ENCODE peak calls at places on chromosome 9, in ten cellular contexts. X is lower lobe of right lung, U is Panc1, V is adrenal gland, D is psoas muscle, J is ovary, Z is neural progenitor cell, W is left ventricle myocardium inferior, I is heart right ventricle, C is dorsolateral prefrontal cortex. B is an unnamed sample. For H3K27me3, the result is how much of the 10 kb centered on the place peaks cover.

GRCh38 chr9:35537898-35538297 is 48.0 kb downstream of the RUSC2 start:
- DNase-seq in D (no peak), Z (peak), U (no peak), W (peak), C (no peak), J (peak), X (no peak), I (peak), V (no peak), B (no peak)

GRCh38 chr9:15353892-15354291 is 46.9 kb upstream of the TTC39B start:
- DNase-seq in D (no peak), X (no peak), I (no peak), U (no peak), Z (no peak), V (no peak), C (no peak), W (no peak), J (no peak), B (no peak)

GRCh38 chr9:36135791-36136276 is 699 bp upstream of the GLIPR2 start:
- DNase-seq in D (no peak), I (no peak), W (no peak), U (no peak), C (no peak), J (peak), Z (no peak), X (no peak), V (no peak), B (no peak)

GRCh38 chr9:114421147-114421546 is 33.4 kb upstream of the AKNA start:
- DNase-seq in W (no peak), U (no peak), Z (no peak), X (no peak), D (no peak), C (no peak), I (no peak), V (no peak), J (no peak), B (no peak)

GRCh38 chr9:113593682-113594281 is 130.3 kb downstream of the RGS3 start:
- DNase-seq in D (peak), C (peak), X (peak), I (peak), J (peak), W (peak), V (peak), U (peak), Z (peak), B (no peak)

GRCh38 chr9:109558718-109559151 is 60.6 kb upstream of the PTPN3 start:
- DNase-seq in D (no peak), I (no peak), V (no peak), U (no peak), Z (no peak), J (no peak), X (no peak), C (no peak), W (no peak), B (no peak)

GRCh38 chr9:17742065-17742464 is 163.2 kb downstream of the SH3GL2 start:
- DNase-seq in D (no peak), C (no peak), U (no peak), V (no peak), Z (peak), J (no peak), X (no peak), I (no peak), W (no peak), B (no peak)

GRCh38 chr9:128669786-128670185 is 13.1 kb upstream of the DYNC2I2 start:
- DNase-seq in Z (no peak), V (no peak), I (no peak), D (no peak), U (no peak), C (no peak), J (no peak), X (no peak), W (no peak), B (no peak)

GRCh38 chr9:132752877-132753592 is 82.8 kb downstream of the GTF3C4 start:
- DNase-seq in Z (peak), U (no peak), D (no peak), I (no peak), J (no peak), W (no peak), X (peak), C (no peak), V (no peak), B (no peak)

GRCh38 chr9:114282507-114282906 is 40.4 kb upstream of the ORM1 start:
- DNase-seq in D (no peak), Z (no peak), J (no peak), U (no peak), W (peak), V (no peak), C (peak), X (peak), I (no peak), B (no peak)

GRCh38 chr9:136754059-136754572 is 3.9 kb downstream of the LCN8 start:
- DNase-seq in W (no peak), Z (no peak), D (no peak), C (no peak), J (no peak), U (no peak), I (no peak), V (no peak), X (no peak), B (no peak)

GRCh38 chr9:86944974-86945867 is 2.1 kb downstream of the GAS1 start:
- DNase-seq in V (no peak), U (no peak), D (peak), W (no peak), X (no peak), I (peak), J (no peak), C (peak), Z (peak), B (no peak)

GRCh38 chr9:120405134-120405533 is 174.8 kb downstream of the CDK5RAP2 start:
- DNase-seq in V (no peak), C (no peak), I (no peak), U (no peak), W (no peak), X (no peak), D (no peak), Z (no peak), J (no peak), B (no peak)

GRCh38 chr9:1077616-1078015 is 27.5 kb downstream of the DMRT2 start:
- DNase-seq in I (no peak), D (no peak), V (no peak), Z (no peak), U (no peak), W (no peak), C (no peak), X (no peak), J (no peak), B (no peak)

GRCh38 chr9:136107155-136107952 is 11.3 kb downstream of the TMEM250 start:
- DNase-seq in U (no peak), Z (no peak), J (no peak), W (no peak), X (peak), I (no peak), V (no peak), D (no peak), C (no peak), B (peak)

GRCh38 chr9:121354770-121355169 is 15.3 kb downstream of the STOM start:
- DNase-seq in W (no peak), J (no peak), D (no peak), Z (no peak), I (no peak), V (no peak), X (no peak), C (no peak), U (no peak), B (no peak)

GRCh38 chr9:117938896-117939295 is 234.7 kb downstream of the TLR4 start:
- DNase-seq in D (no peak), U (no peak), V (no peak), W (no peak), C (no peak), J (no peak), Z (no peak), X (no peak), I (no peak), B (no peak)

GRCh38 chr9:37953775-37954437 is 50.0 kb upstream of the SLC25A51 start:
- DNase-seq in I (peak), D (peak), J (peak), X (peak), W (no peak), U (peak), C (no peak), V (peak), Z (no peak), B (no peak)

GRCh38 chr9:129209109-129209508 is 31.0 kb upstream of the IER5L start:
- DNase-seq in D (no peak), V (no peak), U (no peak), I (no peak), J (no peak), Z (no peak), C (no peak), X (no peak), W (no peak), B (no peak)

GRCh38 chr9:37262410-37262809 is 142.0 kb downstream of the ZCCHC7 start:
- DNase-seq in C (no peak), J (no peak), I (no peak), V (peak), D (no peak), W (no peak), Z (peak), X (no peak), U (no peak), B (no peak)

GRCh38 chr9:14517154-14517906 is 175.9 kb downstream of the ZDHHC21 start:
- DNase-seq in W (no peak), J (no peak), C (no peak), Z (no peak), I (no peak), D (no peak), X (no peak), U (no peak), V (no peak), B (no peak)

GRCh38 chr9:102985162-102985900 is 9.8 kb upstream of the CYLC2 start:
- DNase-seq in V (no peak), X (no peak), I (no peak), W (no peak), U (no peak), J (no peak), D (no peak), C (no peak), Z (no peak), B (no peak)

GRCh38 chr9:120307599-120307998 is 272.4 kb downstream of the CDK5RAP2 start:
- DNase-seq in I (no peak), U (no peak), X (no peak), V (no peak), J (no peak), C (no peak), D (no peak), W (no peak), Z (no peak), B (no peak)

GRCh38 chr9:34374339-34374738 is 2.4 kb downstream of the MYORG start:
- DNase-seq in Z (no peak), U (no peak), D (no peak), X (no peak), W (no peak), C (no peak), I (no peak), V (no peak), J (no peak), B (no peak)

GRCh38 chr9:134283692-134284265 is 42.5 kb upstream of the RXRA start:
- DNase-seq in J (no peak), C (no peak), X (no peak), Z (no peak), I (no peak), U (no peak), D (no peak), W (no peak), V (no peak), B (no peak)

GRCh38 chr9:134284273-134284672 is 42.0 kb upstream of the RXRA start:
- DNase-seq in V (no peak), I (peak), C (no peak), U (no peak), W (peak), J (no peak), Z (no peak), X (no peak), D (peak), B (no peak)

GRCh38 chr9:134282138-134282650 is 44.1 kb upstream of the RXRA start:
- DNase-seq in U (no peak), D (no peak), V (no peak), W (no peak), C (no peak), X (no peak), I (no peak), Z (no peak), J (no peak), B (no peak)

GRCh38 chr9:134284741-134285140 is 41.5 kb upstream of the RXRA start:
- DNase-seq in X (no peak), I (no peak), Z (no peak), V (no peak), C (no peak), U (no peak), W (no peak), J (no peak), D (no peak), B (no peak)

GRCh38 chr9:134283111-134283515 is 43.1 kb upstream of the RXRA start:
- DNase-seq in U (no peak), V (peak), D (peak), Z (no peak), C (peak), X (no peak), W (peak), J (peak), I (peak), B (no peak)
- H3K27me3 ChIP-seq in U (under half), V (under half), D (under half), Z (under half), C (under half), X (under half), W (under half), J (under half), I (under half), B (under half)

DNA sequence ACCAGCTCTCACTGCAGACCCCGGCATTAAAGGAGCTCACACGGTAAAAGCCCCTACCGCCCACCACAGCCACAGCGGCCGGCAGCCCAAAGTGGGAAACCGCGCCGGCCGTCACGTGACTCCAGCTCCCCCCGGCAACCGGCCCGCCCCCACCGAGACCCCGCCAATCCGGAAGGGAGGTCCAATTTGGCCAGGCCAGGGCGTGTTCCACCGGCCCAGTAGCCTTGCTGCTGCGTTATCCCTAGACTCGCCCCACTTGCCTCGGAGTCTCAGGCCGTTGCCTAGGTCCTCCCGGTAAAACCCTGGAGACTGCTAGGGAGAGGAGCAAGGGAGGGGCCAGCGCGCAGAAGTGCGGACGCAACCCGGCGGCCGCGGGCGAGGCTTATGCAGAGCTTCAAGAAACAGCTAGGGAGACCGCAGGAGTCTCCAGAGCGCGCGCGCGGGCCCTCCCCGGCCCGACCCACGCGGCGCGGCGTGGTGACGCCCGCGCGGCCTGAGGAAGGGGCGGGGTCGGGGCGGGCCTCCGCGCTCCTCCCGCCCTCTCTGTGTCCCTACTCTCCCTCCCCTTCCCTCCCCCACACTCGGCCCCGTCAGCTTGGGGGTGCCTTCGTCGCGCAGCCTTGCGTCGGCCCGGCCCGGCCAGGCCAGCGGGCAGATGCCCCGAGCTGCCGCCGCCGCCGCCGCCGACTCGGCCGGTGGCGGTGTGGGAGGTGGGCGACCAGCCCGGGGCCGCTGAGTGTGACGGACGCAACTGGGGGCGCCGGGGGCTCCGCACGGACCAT is at the start of gene RIC1:
- DNase-seq in C (peak), Z (peak), W (peak), V (peak), X (peak), J (peak), D (peak), U (no peak), I (peak), B (peak)
- TF ChIP-seq CTCF in C (peak), Z (no peak), W (peak), V (peak), X (no peak), J (no peak), D (no peak), U (no peak), I (peak), B (no peak)

GRCh38 chr9:126623667-126624452 is 10.1 kb downstream of the LMX1B start:
- DNase-seq in W (no peak), Z (peak), I (no peak), J (no peak), V (no peak), U (no peak), D (no peak), C (no peak), X (no peak), B (no peak)
- H3K27me3 ChIP-seq in W (half or more), Z (half or more), I (half or more), J (under half), V (half or more), U (under half), D (half or more), C (half or more), X (half or more), B (under half)

DNA sequence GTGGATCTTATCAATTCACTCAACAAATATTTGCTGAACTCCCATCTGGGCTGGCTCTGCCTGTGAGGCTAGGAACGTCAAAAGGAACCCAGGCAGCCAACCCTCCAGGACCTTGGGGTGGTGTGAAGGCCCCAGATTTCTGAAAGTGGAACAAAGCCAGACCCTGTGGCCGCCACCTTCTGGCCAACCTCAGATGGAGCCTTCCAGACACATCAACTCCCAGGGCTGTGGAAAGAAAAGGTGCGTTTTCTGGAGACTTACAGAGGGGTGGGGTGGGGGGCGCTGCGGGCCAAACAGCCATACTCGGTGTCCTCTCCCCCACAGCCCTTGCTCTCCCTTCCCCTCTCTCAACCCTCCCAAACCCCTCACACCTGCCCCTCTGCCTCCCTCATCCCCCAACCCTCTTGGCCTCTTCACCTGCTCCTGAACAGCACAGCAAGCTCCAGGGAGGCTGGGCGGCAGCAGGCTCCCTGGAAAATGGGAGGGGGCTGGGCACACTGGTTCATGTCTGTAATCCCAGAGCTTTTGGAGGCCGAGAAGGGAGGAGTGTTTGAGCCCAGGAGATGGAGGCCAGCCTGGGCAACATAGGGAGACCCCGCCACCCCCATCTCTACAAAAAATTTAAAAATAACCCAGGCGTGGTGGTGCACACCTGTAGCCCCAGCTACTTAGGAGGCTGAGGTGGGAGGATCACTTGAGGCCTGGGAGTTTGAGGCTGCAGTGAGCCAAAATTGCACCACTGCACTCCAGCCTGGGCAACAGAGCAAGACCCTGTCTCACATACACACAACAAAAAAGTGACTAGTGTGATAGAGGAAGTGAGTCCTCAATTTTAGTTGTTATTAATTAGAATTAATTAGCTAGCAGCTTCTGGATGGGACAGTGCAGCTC is 45.0 kb upstream of the PRRC2B start:
- DNase-seq in I (no peak), Z (no peak), J (no peak), D (no peak), V (no peak), X (peak), U (no peak), W (no peak), C (peak), B (no peak)
- TF ChIP-seq CTCF in I (no peak), Z (no peak), J (no peak), D (no peak), V (no peak), X (no peak), U (peak), W (no peak), C (no peak), B (no peak)

DNA sequence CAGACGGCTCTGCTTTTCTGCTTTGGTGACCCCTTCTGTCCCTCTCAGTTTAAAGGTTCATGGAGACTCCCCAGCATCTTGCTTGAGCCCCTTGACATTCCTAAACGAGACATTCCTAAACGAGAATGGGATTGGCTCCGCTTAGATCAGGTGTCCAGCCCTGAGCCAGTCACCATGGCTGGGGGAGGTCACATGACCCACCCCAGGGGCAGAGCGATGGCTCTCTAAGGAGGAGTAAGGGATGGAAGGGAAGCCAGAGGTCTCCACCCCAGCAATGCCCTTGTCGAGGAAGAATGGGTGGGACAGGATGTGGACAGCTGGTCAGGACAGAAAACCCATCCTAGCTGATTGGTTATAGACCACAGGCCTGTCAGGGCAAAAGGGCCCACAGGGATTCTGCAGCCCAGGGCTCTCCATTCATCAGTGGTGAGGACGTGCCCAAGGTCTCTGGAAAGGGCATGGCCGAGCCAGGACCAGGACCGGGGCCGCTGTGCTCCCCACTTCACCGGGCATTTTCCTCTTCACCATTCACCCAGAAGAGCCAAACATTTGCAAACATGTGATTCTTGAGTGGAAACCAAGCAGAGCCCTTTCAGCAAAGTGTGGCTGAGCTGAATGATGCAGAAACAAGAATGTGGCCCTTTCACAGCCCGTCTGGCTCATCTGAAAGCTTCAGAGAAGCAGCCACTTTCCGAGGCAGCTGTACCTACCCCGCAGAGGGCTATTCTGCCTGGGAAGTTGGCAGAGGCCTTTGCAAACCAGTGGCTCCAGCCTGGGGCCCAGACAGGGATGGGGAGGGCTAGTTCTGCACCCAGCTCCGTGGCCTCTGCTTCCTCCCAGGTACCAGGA is 19.8 kb upstream of the AIF1L start:
- DNase-seq in U (no peak), C (no peak), D (no peak), Z (no peak), J (no peak), W (no peak), I (no peak), X (no peak), V (no peak), B (no peak)
- H3K27me3 ChIP-seq in U (under half), C (under half), D (under half), Z (under half), J (under half), W (under half), I (under half), X (under half), V (under half), B (under half)

GRCh38 chr9:72960446-72960845 is 7.6 kb upstream of the ALDH1A1 start:
- DNase-seq in J (no peak), I (no peak), U (no peak), X (no peak), D (no peak), W (no peak), V (no peak), Z (no peak), C (no peak), B (no peak)
- TF ChIP-seq CTCF in J (no peak), I (no peak), U (no peak), X (no peak), D (no peak), W (no peak), V (no peak), Z (no peak), C (no peak), B (no peak)